ENCODE peak calls at places on chromosomes 4 and X, in five cellular contexts. P is HCT116, E is aorta, X is vagina, Y is right atrium auricular region. G is an unnamed sample.
A peak's percentile ranks its signal among the peaks of the same experiment; 100 is the strongest.

GRCh38 chrX:119654112-119654531 is 38.8 kb downstream of the SEPTIN6 start:
- DNase-seq in Y (peak; percentile 64), P (no peak), X (no peak), E (no peak), G (peak; percentile 79)

GRCh38 chrX:71053217-71053621 is 14.9 kb downstream of the SNX12 start:
- DNase-seq in P (no peak), X (no peak), Y (no peak), E (no peak), G (peak; percentile 15)

GRCh38 chrX:13868481-13869040 is 51.7 kb upstream of the GPM6B start:
- DNase-seq in P (no peak), E (no peak), X (no peak), Y (no peak), G (no peak)

GRCh38 chr4:1415681-1415981 is 9.4 kb upstream of the NKX1-1 start:
- DNase-seq in X (no peak), Y (no peak), E (no peak), P (no peak), G (peak; percentile 1)

GRCh38 chr4:182297659-182298058 is 54.5 kb downstream of the TENM3 start:
- DNase-seq in P (no peak), X (no peak), E (no peak), Y (no peak), G (no peak)

GRCh38 chr4:10926025-10926424 is 241.5 kb upstream of the CLNK start:
- DNase-seq in P (no peak), E (no peak), X (no peak), Y (no peak), G (no peak)

GRCh38 chr4:13103382-13104015 is 380.6 kb downstream of the RAB28 start:
- DNase-seq in Y (no peak), E (no peak), P (no peak), X (no peak), G (no peak)

GRCh38 chrX:147912093-147912801 is 528 bp downstream of the FMR1 start:
- DNase-seq in X (no peak), P (no peak), E (peak; percentile 51), Y (no peak), G (peak; percentile 16)

GRCh38 chr4:84389406-84389805 is 109.7 kb downstream of the NKX6-1 start:
- DNase-seq in P (no peak), E (no peak), Y (no peak), X (no peak), G (no peak)

GRCh38 chr4:26474551-26474950 is 15.7 kb downstream of the CCKAR start:
- DNase-seq in Y (no peak), X (no peak), P (no peak), E (no peak), G (no peak)

GRCh38 chr4:3010998-3011397 is 47.6 kb downstream of the GRK4 start:
- DNase-seq in E (no peak), Y (no peak), X (no peak), P (no peak), G (no peak)

GRCh38 chr4:184143770-184144564 is 73.7 kb downstream of the ENPP6 start:
- DNase-seq in P (no peak), X (no peak), E (no peak), Y (no peak), G (no peak)

GRCh38 chr4:148774134-148774533 is 331.9 kb upstream of the NR3C2 start:
- DNase-seq in E (no peak), X (no peak), Y (no peak), P (no peak), G (no peak)

GRCh38 chrX:41688835-41689234 is at the start of gene GPR34:
- DNase-seq in X (no peak), P (no peak), Y (no peak), E (no peak), G (no peak)

GRCh38 chr4:179762840-179763239 is 2320.6 kb upstream of the AGA start:
- DNase-seq in X (no peak), P (no peak), E (no peak), Y (no peak), G (no peak)

GRCh38 chr4:153764611-153765368 is 5.0 kb upstream of the RNF175 start:
- DNase-seq in Y (no peak), X (no peak), P (no peak), E (no peak), G (no peak)

GRCh38 chrX:97841544-97842179 is 958.0 kb downstream of the RPA4 start:
- DNase-seq in X (no peak), P (no peak), E (no peak), Y (no peak), G (peak; percentile 21)

GRCh38 chr4:124132161-124132560 is 580.4 kb downstream of the ANKRD50 start:
- DNase-seq in X (no peak), Y (no peak), E (no peak), P (no peak), G (no peak)

GRCh38 chrX:41382699-41383645 is 49.0 kb downstream of the DDX3X start:
- DNase-seq in P (peak; percentile 6), X (no peak), E (no peak), Y (no peak), G (no peak)

GRCh38 chr4:13529130-13529919 is 15.0 kb downstream of the NKX3-2 start:
- DNase-seq in Y (no peak), P (no peak), E (no peak), X (no peak), G (no peak)

GRCh38 chr4:100034265-100034664 is 84.2 kb upstream of the H2AZ1 start:
- DNase-seq in X (no peak), P (no peak), E (no peak), Y (no peak), G (no peak)

GRCh38 chrX:63930140-63930539 is 145.1 kb upstream of the ARHGEF9 start:
- DNase-seq in X (no peak), P (peak; percentile 10), E (no peak), Y (no peak), G (no peak)

GRCh38 chr4:74433541-74434172 is 11.3 kb upstream of the AREG start:
- DNase-seq in P (no peak), X (no peak), Y (no peak), E (no peak), G (no peak)

GRCh38 chr4:139440971-139441370 is 12.9 kb upstream of the RAB33B start:
- DNase-seq in Y (no peak), X (no peak), E (no peak), P (no peak), G (no peak)

GRCh38 chr4:4614925-4615678 is 73.3 kb upstream of the STX18 start:
- DNase-seq in E (no peak), Y (no peak), X (no peak), P (no peak), G (no peak)

GRCh38 chr4:8180310-8181093 is 18.6 kb upstream of the SH3TC1 start:
- DNase-seq in E (no peak), Y (no peak), P (no peak), X (no peak), G (no peak)

GRCh38 chrX:49282647-49283011 is 13.0 kb downstream of the PPP1R3F start:
- DNase-seq in X (no peak), P (peak; percentile 13), Y (no peak), E (no peak), G (no peak)

GRCh38 chrX:47420264-47420663 is 49.9 kb downstream of the ZNF157 start:
- DNase-seq in E (no peak), Y (no peak), X (no peak), P (no peak), G (no peak)

GRCh38 chrX:100625985-100626491 is 10.6 kb downstream of the TSPAN6 start:
- DNase-seq in X (no peak), Y (no peak), E (no peak), P (no peak), G (no peak)

GRCh38 chr4:137075586-137075985 is 456.7 kb downstream of the PCDH18 start:
- DNase-seq in X (no peak), Y (no peak), P (no peak), E (no peak), G (no peak)

GRCh38 chr4:165726831-165727230 is 146.2 kb upstream of the TLL1 start:
- DNase-seq in E (no peak), X (no peak), P (no peak), Y (no peak), G (no peak)

GRCh38 chr4:186724048-186724860 is 598 bp upstream of the FAT1 start:
- DNase-seq in E (peak; percentile 68), Y (peak; percentile 62), X (no peak), P (no peak), G (peak; percentile 82)

GRCh38 chr4:113467581-113467980 is 294.0 kb downstream of the CAMK2D start:
- DNase-seq in Y (no peak), E (no peak), P (no peak), X (no peak), G (no peak)

GRCh38 chr4:103424853-103425252 is 226.7 kb upstream of the CENPE start:
- DNase-seq in Y (no peak), X (no peak), P (no peak), E (no peak), G (no peak)

GRCh38 chrX:7110821-7111276 is 36.7 kb upstream of the STS start:
- DNase-seq in X (no peak), Y (no peak), E (no peak), P (no peak), G (no peak)
- H3K4me3 ChIP-seq in X (no peak overlapping the region), Y (no peak overlapping the region), E (no peak overlapping the region), P (no peak overlapping the region), G (no peak overlapping the region)

DNA sequence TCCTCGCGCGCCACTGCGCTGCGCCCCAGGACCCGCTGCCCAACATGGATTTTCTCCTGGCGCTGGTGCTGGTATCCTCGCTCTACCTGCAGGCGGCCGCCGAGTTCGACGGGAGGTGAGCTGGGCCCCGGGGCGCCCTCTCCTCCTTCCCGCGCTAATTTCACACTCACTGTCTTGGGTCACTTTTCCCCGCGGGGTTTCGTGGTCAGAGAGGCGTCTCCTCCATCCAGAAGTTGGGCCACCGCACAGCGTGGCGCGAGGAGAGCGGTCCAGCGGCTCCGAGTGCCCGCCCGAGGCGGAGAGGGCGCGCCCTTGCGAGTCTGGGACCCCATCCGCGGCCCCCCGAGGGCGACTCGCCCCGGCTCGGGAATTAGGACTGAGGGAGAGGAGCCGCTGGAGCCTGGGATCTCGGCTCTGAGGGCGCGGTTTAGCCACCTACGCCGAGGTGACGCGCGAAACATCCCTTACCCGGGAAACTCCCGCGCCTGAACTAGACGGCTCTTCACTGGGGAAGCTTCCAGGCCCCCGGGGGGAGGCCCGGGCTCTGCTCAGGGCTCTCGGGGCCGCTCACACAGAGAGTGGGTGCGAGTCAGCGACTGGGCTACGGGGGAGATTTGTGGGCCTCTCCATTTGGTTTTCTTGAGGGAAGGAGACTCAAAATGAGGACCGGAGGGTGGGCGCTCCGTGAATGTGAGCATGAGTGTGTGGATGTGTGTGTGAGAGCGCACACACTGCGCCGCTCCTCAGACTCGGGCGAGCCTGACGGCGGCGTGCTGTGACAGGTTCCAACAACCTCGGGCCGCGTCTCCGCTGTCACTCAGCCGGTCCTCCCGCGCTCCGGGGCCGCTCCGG is 564 bp downstream of the NPNT start:
- DNase-seq in E (peak; percentile 53), X (no peak), P (no peak), Y (no peak), G (peak; percentile 62)
- H3K4me3 ChIP-seq in E (peak overlapping the region; percentile 58), X (peak overlapping the region; percentile 77), P (peak overlapping the region; percentile 69), Y (peak overlapping the region; percentile 48), G (peak overlapping the region; percentile 55)

GRCh38 chrX:137566746-137567473 is 983 bp downstream of the ZIC3 start:
- DNase-seq in Y (no peak), X (no peak), P (no peak), E (no peak), G (peak; percentile 50)
- H3K4me3 ChIP-seq in Y (no peak overlapping the region), X (peak overlapping the region; percentile 56), P (no peak overlapping the region), E (peak overlapping the region; percentile 12), G (peak overlapping the region; percentile 63)

GRCh38 chr4:188428935-188429334 is 289.7 kb downstream of the TRIML1 start:
- DNase-seq in P (no peak), E (no peak), Y (no peak), X (no peak), G (no peak)
- H3K4me3 ChIP-seq in P (no peak overlapping the region), E (no peak overlapping the region), Y (no peak overlapping the region), X (no peak overlapping the region), G (no peak overlapping the region)

G was measured in right cardiac atrium.